ENCODE peak calls at places on chromosomes 4 and X, in eight cellular contexts. A is keratinocyte; T is fibroblast of mammary gland; G is tibial artery; M is foreskin fibroblast; Y is kidney epithelial cell; E is CD4-positive, alpha-beta memory T cell; N is CD8-positive, alpha-beta memory T cell. Q is an unnamed sample.

GRCh38 chrX:42151808-42152207 is 228.5 kb upstream of the CASK start:
- DNase-seq in A (no peak), T (no peak), G (no peak), M (no peak), Y (no peak), E (peak; percentile 10), N (no peak), Q (peak; percentile 9)

GRCh38 chr4:182931691-182932297 is 14.6 kb upstream of the DCTD start:
- DNase-seq in A (no peak), T (no peak), G (no peak), M (no peak), Y (no peak), E (no peak), N (no peak), Q (peak; percentile 75)

GRCh38 chrX:31550169-31550568 is 478.3 kb upstream of the FTHL17 start:
- DNase-seq in A (no peak), T (no peak), G (no peak), M (no peak), Y (no peak), E (no peak), N (no peak), Q (no peak)

GRCh38 chrX:44451056-44451455 is 91.6 kb downstream of the FUNDC1 start:
- DNase-seq in A (no peak), T (no peak), G (no peak), M (no peak), Y (no peak), E (no peak), N (no peak), Q (no peak)

GRCh38 chrX:134603806-134604700 is 54.2 kb downstream of the PLAC1 start:
- DNase-seq in A (peak; percentile 38), T (peak; percentile 95), G (peak; percentile 27), M (peak; percentile 84), Y (no peak), E (no peak), N (no peak), Q (peak; percentile 96)

GRCh38 chrX:148878371-148878770 is 378.0 kb downstream of the AFF2 start:
- DNase-seq in A (peak; percentile 13), T (peak; percentile 37), G (no peak), M (no peak), Y (peak; percentile 19), E (no peak), N (no peak), Q (peak; percentile 34)

GRCh38 chrX:132750312-132751042 is 208.0 kb downstream of the HS6ST2 start:
- DNase-seq in A (no peak), T (no peak), G (no peak), M (no peak), Y (no peak), E (no peak), N (no peak), Q (peak; percentile 9)

GRCh38 chrX:133970021-133970550 is 15.3 kb downstream of the GPC3 start:
- DNase-seq in A (no peak), T (no peak), G (no peak), M (no peak), Y (no peak), E (no peak), N (no peak), Q (no peak)

GRCh38 chrX:13263560-13264251 is 56.1 kb downstream of the ATXN3L start:
- DNase-seq in A (no peak), T (no peak), G (no peak), M (no peak), Y (no peak), E (no peak), N (no peak), Q (no peak)

GRCh38 chrX:69216911-69217310 is 51.7 kb upstream of the PJA1 start:
- DNase-seq in A (no peak), T (no peak), G (no peak), M (no peak), Y (no peak), E (no peak), N (no peak), Q (peak; percentile 9)

GRCh38 chrX:154714925-154715324 is 36.0 kb downstream of the GAB3 start:
- DNase-seq in A (no peak), T (peak; percentile 62), G (no peak), M (no peak), Y (no peak), E (peak; percentile 61), N (peak; percentile 47), Q (peak; percentile 47)

GRCh38 chr4:159137176-159137575 is 34.3 kb downstream of the RAPGEF2 start:
- DNase-seq in A (no peak), T (no peak), G (no peak), M (no peak), Y (no peak), E (no peak), N (no peak), Q (no peak)

GRCh38 chrX:97267916-97268680 is 384.4 kb downstream of the RPA4 start:
- DNase-seq in A (no peak), T (peak; percentile 47), G (no peak), M (no peak), Y (no peak), E (no peak), N (no peak), Q (peak; percentile 60)

GRCh38 chrX:108396188-108396885 is 41.9 kb downstream of the COL4A6 start:
- DNase-seq in A (peak; percentile 70), T (peak; percentile 51), G (no peak), M (no peak), Y (no peak), E (no peak), N (no peak), Q (no peak)

GRCh38 chr4:44760142-44760898 is 34.0 kb upstream of the GNPDA2 start:
- DNase-seq in A (no peak), T (peak; percentile 60), G (no peak), M (peak; percentile 1), Y (no peak), E (peak; percentile 27), N (peak; percentile 4), Q (peak; percentile 44)

GRCh38 chr4:113645771-113646455 is 115.6 kb downstream of the CAMK2D start:
- DNase-seq in A (no peak), T (peak; percentile 69), G (no peak), M (peak; percentile 58), Y (peak; percentile 69), E (no peak), N (no peak), Q (peak; percentile 43)

GRCh38 chrX:106802388-106803275 is at the start of gene TBC1D8B:
- DNase-seq in A (peak; percentile 28), T (peak; percentile 93), G (peak; percentile 74), M (peak; percentile 85), Y (peak; percentile 71), E (peak; percentile 20), N (peak; percentile 7), Q (peak; percentile 89)

GRCh38 chr4:16129336-16129735 is 45.5 kb upstream of the PROM1 start:
- DNase-seq in A (no peak), T (no peak), G (no peak), M (no peak), Y (no peak), E (no peak), N (no peak), Q (no peak)

GRCh38 chr4:140004580-140005314 is 149.2 kb downstream of the MAML3 start:
- DNase-seq in A (no peak), T (peak; percentile 56), G (no peak), M (peak; percentile 32), Y (no peak), E (no peak), N (no peak), Q (peak; percentile 66)

GRCh38 chr4:4864443-4864939 is 5.0 kb downstream of the MSX1 start:
- DNase-seq in A (no peak), T (no peak), G (no peak), M (no peak), Y (no peak), E (no peak), N (no peak), Q (no peak)

GRCh38 chr4:168071304-168071703 is 21.0 kb upstream of the ANXA10 start:
- DNase-seq in A (no peak), T (no peak), G (no peak), M (no peak), Y (no peak), E (no peak), N (no peak), Q (no peak)
- H3K4me3 ChIP-seq in A (no peak overlapping the region), T (no peak overlapping the region), G (no peak overlapping the region), M (no peak overlapping the region), Y (no peak overlapping the region), E (no peak overlapping the region), N (no peak overlapping the region), Q (no peak overlapping the region)

GRCh38 chr4:47031713-47032404 is 492 bp downstream of the GABRB1 start:
- DNase-seq in A (no peak), T (no peak), G (no peak), M (no peak), Y (no peak), E (no peak), N (peak; percentile 9), Q (no peak)
- H3K4me3 ChIP-seq in A (peak overlapping the region; percentile 81), T (peak overlapping the region; percentile 28), G (peak overlapping the region; percentile 53), M (peak overlapping the region; percentile 22), Y (peak overlapping the region; percentile 48), E (peak overlapping the region; percentile 23), N (peak overlapping the region; percentile 29), Q (peak overlapping the region; percentile 11)

GRCh38 chr4:147823135-147823534 is 91.2 kb downstream of the ARHGAP10 start:
- DNase-seq in A (no peak), T (peak; percentile 42), G (no peak), M (no peak), Y (no peak), E (no peak), N (no peak), Q (no peak)

GRCh38 chr4:147824316-147824715 is 92.4 kb downstream of the ARHGAP10 start:
- DNase-seq in A (no peak), T (no peak), G (no peak), M (no peak), Y (no peak), E (no peak), N (no peak), Q (no peak)

GRCh38 chr4:147822128-147822527 is 90.2 kb downstream of the ARHGAP10 start:
- DNase-seq in A (peak; percentile 90), T (peak; percentile 88), G (peak; percentile 92), M (peak; percentile 86), Y (no peak), E (no peak), N (no peak), Q (peak; percentile 90)

GRCh38 chr4:147820975-147821374 is 89.1 kb downstream of the ARHGAP10 start:
- DNase-seq in A (peak; percentile 79), T (no peak), G (no peak), M (no peak), Y (no peak), E (no peak), N (no peak), Q (no peak)

GRCh38 chr4:147821555-147821954 is 89.7 kb downstream of the ARHGAP10 start:
- DNase-seq in A (no peak), T (no peak), G (no peak), M (no peak), Y (no peak), E (no peak), N (no peak), Q (no peak)
- H3K4me3 ChIP-seq in A (no peak overlapping the region), T (no peak overlapping the region), G (no peak overlapping the region), M (no peak overlapping the region), Y (no peak overlapping the region), E (no peak overlapping the region), N (no peak overlapping the region), Q (no peak overlapping the region)

DNA sequence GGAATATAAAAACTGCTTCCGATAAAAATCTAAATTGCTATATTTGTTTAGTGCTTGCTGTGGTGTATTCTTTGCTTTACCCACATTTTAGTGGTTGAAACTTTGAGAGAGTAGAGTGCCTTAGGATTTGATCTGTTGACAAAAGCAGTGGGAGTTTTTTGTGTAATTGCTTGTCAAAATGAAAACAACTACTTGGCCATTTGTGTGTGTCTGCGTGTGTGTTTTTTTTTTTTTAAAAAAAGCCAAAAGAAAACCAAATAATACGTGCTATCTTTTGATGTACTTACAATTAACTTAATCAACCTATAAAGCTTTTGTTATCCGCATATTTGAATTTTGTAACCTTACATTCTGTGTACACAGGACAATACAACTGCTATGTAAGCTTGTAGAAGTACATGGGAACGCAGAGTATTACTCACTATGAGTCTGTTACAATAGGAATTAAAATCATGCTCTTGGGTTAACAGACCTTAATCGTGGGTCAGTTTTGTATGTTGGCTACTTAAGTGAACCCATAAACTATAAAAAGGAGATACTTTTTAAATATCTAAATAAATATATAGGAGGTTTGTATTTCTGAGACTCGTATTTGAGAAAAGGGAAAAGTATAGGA is 353.5 kb downstream of the ARHGAP24 start:
- DNase-seq in A (no peak), T (peak; percentile 69), G (no peak), M (no peak), Y (no peak), E (no peak), N (no peak), Q (peak; percentile 56)
- H3K4me3 ChIP-seq in A (no peak overlapping the region), T (peak overlapping the region; percentile 15), G (peak overlapping the region; percentile 45), M (peak overlapping the region; percentile 20), Y (peak overlapping the region; percentile 44), E (no peak overlapping the region), N (no peak overlapping the region), Q (peak overlapping the region; percentile 49)

Q was measured in AG10803.